ENCODE peak calls at places on chromosomes 3 and 15, in four cellular contexts. J, I, S and D are unnamed samples.

GRCh38 chr3:94130690-94131089 is 67.8 kb downstream of the NSUN3 start:
- DNase-seq in J (no peak), S (no peak), I (no peak), D (no peak)

GRCh38 chr3:46472056-46472455 is 7.4 kb upstream of the LTF start:
- DNase-seq in J (no peak), S (no peak), I (no peak), D (no peak)

GRCh38 chr3:179852117-179852886 is 184.4 kb downstream of the PEX5L start:
- DNase-seq in S (no peak), J (no peak), I (no peak), D (no peak)

GRCh38 chr3:176362191-176362731 is 835.0 kb downstream of the TBL1XR1 start:
- DNase-seq in I (no peak), S (no peak), J (peak; percentile 53), D (no peak)

GRCh38 chr3:133855772-133856171 is 39.9 kb downstream of the RAB6B start:
- DNase-seq in I (no peak), J (no peak), S (no peak), D (no peak)

GRCh38 chr15:64478863-64479262 is 18.5 kb downstream of the ZNF609 start:
- DNase-seq in J (no peak), I (no peak), S (no peak), D (no peak)

GRCh38 chr3:116929534-116930222 is 220.1 kb downstream of the TUSC7 start:
- DNase-seq in I (no peak), S (no peak), J (no peak), D (no peak)

GRCh38 chr3:119073258-119074001 is 38.8 kb upstream of the IGSF11 start:
- DNase-seq in J (no peak), S (no peak), I (no peak), D (no peak)

GRCh38 chr15:72722071-72722696 is 36.2 kb downstream of the BBS4 start:
- DNase-seq in S (peak; percentile 56), I (peak; percentile 74), J (no peak), D (peak; percentile 72)

GRCh38 chr15:43872416-43873020 is 45.7 kb downstream of the WDR76 start:
- DNase-seq in S (peak; percentile 72), J (no peak), I (peak; percentile 25), D (peak; percentile 52)

GRCh38 chr3:188848947-188849346 is 322.8 kb upstream of the TPRG1 start:
- DNase-seq in I (no peak), S (no peak), J (no peak), D (no peak)
- H3K4me3 ChIP-seq in I (no peak overlapping the region), S (no peak overlapping the region), J (no peak overlapping the region), D (no peak overlapping the region)

GRCh38 chr3:151264611-151265010 is 13.7 kb downstream of the P2RY14 start:
- DNase-seq in I (no peak), J (no peak), S (no peak), D (no peak)

GRCh38 chr3:151263126-151263525 is 15.2 kb downstream of the P2RY14 start:
- DNase-seq in S (no peak), J (no peak), I (no peak), D (no peak)

GRCh38 chr3:151265866-151266265 is 12.5 kb downstream of the P2RY14 start:
- DNase-seq in S (no peak), I (no peak), J (no peak), D (no peak)

GRCh38 chr3:151268267-151269235 is 9.8 kb downstream of the P2RY14 start:
- DNase-seq in S (no peak), I (no peak), J (no peak), D (no peak)

GRCh38 chr3:151265166-151265565 is 13.2 kb downstream of the P2RY14 start:
- DNase-seq in S (no peak), I (no peak), J (no peak), D (no peak)
- H3K4me3 ChIP-seq in S (no peak overlapping the region), I (no peak overlapping the region), J (no peak overlapping the region), D (no peak overlapping the region)

DNA sequence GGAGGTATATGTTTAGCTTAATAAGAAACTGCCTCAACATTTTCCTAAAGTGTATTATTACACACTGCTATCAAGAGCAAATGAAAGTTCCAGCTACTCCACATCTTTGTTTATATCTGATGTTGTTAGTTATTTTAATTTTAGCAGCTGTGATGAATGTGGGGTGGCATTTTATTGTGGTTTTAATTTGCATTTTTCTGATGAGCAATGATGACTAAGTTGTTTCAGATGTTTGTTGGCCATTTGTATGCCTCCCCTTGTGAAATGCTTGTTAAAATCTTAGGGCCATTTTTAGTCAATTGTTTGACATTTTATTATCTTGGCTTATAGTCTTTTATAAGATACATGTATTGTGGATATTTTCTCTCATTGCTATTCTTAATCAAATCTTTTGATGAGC is 260.4 kb upstream of the SLCO3A1 start:
- DNase-seq in I (no peak), J (no peak), S (no peak), D (no peak)
- H3K4me3 ChIP-seq in I (no peak overlapping the region), J (no peak overlapping the region), S (no peak overlapping the region), D (no peak overlapping the region)

GRCh38 chr3:130276203-130276803 is 69.2 kb upstream of the COL6A5 start:
- DNase-seq in S (no peak), J (no peak), I (peak; percentile 22), D (peak; percentile 10)
- H3K4me3 ChIP-seq in S (no peak overlapping the region), J (no peak overlapping the region), I (no peak overlapping the region), D (no peak overlapping the region)

DNA sequence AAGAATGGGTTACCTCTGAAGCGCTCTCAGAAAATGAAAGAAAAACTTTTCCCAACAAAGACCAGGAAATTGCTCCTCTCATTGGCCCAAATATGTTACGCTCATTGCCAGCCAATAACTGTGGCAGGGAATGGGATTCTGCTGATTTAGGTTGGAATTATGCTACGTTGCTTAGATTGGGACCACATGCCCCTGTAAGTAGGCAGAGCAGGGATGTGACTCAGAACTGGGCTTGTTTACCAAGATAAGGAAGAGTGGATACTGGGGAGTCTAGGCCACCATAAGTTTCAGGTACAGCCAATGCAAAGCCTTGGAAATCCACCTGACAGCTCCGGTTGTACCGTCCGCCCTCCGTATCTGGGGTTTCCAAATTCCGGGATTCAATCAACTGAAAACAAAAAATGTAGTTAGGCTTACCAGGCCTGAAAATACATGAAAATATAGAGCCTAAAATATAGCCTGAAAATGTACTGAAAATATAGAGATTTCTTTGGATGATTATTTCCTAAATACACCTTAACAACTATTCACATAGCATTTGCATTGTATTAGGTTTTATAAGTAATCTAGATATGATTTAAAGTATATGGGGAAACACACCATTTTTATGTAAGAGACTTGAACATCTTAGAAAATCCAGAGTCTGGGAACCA is 1.5 kb upstream of the TCF12 start:
- DNase-seq in J (no peak), I (no peak), S (no peak), D (no peak)
- H3K4me3 ChIP-seq in J (peak overlapping the region; percentile 91), I (peak overlapping the region; percentile 91), S (peak overlapping the region; percentile 90), D (no peak overlapping the region)